ENCODE peak calls at places on chromosomes 16 and 17, in ten cellular contexts. N, J, M, O, U, P, X, L, A and S are unnamed samples.
A peak's percentile ranks its signal among the peaks of the same experiment; 100 is the strongest.

GRCh38 chr17:13157656-13158055 is 139.8 kb upstream of the ELAC2 start:
- DNase-seq in N (no peak), J (no peak), M (no peak), O (no peak), U (no peak), P (no peak), X (no peak), L (no peak), A (peak; percentile 47), S (no peak)

GRCh38 chr17:44614862-44615261 is 41.4 kb upstream of the MEIOC start:
- DNase-seq in N (no peak), J (no peak), M (no peak), O (no peak), U (no peak), P (no peak), X (no peak), L (no peak), A (no peak), S (no peak)

GRCh38 chr16:2912330-2913199 is 834 bp downstream of the FLYWCH1 start:
- DNase-seq in N (no peak), J (peak; percentile 65), M (no peak), O (peak; percentile 32), U (no peak), P (peak; percentile 79), X (peak; percentile 79), L (no peak), A (peak; percentile 84), S (peak; percentile 41)

GRCh38 chr16:82753821-82754220 is 127.1 kb downstream of the CDH13 start:
- DNase-seq in N (no peak), J (no peak), M (no peak), O (no peak), U (no peak), P (no peak), X (no peak), L (no peak), A (peak; percentile 86), S (no peak)

GRCh38 chr16:61246592-61246991 is 789.6 kb downstream of the CDH8 start:
- DNase-seq in N (no peak), J (no peak), M (no peak), O (no peak), U (no peak), P (no peak), X (no peak), L (no peak), A (no peak), S (no peak)

GRCh38 chr16:12027091-12027490 is 50.6 kb downstream of the SNX29 start:
- DNase-seq in N (no peak), J (no peak), M (peak; percentile 33), O (peak; percentile 15), U (no peak), P (no peak), X (no peak), L (no peak), A (no peak), S (no peak)

GRCh38 chr17:46194393-46195216 is 1.4 kb upstream of the KANSL1 start:
- DNase-seq in N (peak; percentile 82), J (no peak), M (peak; percentile 59), O (no peak), U (no peak), P (peak; percentile 80), X (peak; percentile 72), L (no peak), A (peak; percentile 81), S (no peak)

GRCh38 chr17:78588258-78589030 is 11.2 kb upstream of the DNAH17 start:
- DNase-seq in N (no peak), J (peak; percentile 53), M (no peak), O (no peak), U (no peak), P (no peak), X (no peak), L (no peak), A (no peak), S (no peak)

GRCh38 chr16:69276143-69277115 is 34.7 kb upstream of the VPS4A start:
- DNase-seq in N (no peak), J (no peak), M (no peak), O (peak; percentile 29), U (peak; percentile 32), P (peak; percentile 99), X (peak; percentile 98), L (peak; percentile 61), A (peak; percentile 99), S (peak; percentile 85)

DNA sequence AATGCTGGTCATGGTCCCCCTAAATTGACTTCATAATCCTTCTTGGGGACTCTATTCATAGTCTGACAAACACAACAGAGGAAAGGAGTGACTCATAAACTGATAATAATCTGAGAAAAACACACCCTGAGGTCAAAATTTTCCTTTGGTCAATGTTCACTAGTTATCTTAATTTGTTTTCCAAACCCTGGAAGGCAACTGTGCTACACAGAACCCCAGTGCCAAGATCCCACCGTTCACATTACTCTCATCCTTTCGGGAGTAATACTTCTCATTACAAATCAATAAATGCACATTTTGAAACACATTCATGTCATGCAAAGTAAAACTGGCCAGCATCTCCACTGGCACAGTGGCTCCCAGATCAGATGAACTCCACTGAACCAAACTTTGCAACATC is 23.2 kb downstream of the COIL start:
- DNase-seq in N (no peak), J (no peak), M (no peak), O (no peak), U (no peak), P (no peak), X (no peak), L (no peak), A (peak; percentile 25), S (no peak)
- H3K36me3 ChIP-seq in N (peaks cover 31% of the 10 kb centered on the region), J (no peaks in the 10 kb centered on the region), M (peaks cover 35% of the 10 kb centered on the region), O (no peaks in the 10 kb centered on the region), U (peaks cover 14% of the 10 kb centered on the region), P (peaks cover 3% of the 10 kb centered on the region), X (peaks cover 37% of the 10 kb centered on the region), L (peaks cover 7% of the 10 kb centered on the region), A (peaks cover 25% of the 10 kb centered on the region), S (no peaks in the 10 kb centered on the region)

GRCh38 chr17:77479372-77479781 is 338.6 kb downstream of the SEC14L1 start:
- DNase-seq in N (no peak), J (no peak), M (peak; percentile 73), O (no peak), U (no peak), P (no peak), X (no peak), L (no peak), A (no peak), S (no peak)

GRCh38 chr17:77480509-77481215 is 339.9 kb downstream of the SEC14L1 start:
- DNase-seq in N (peak; percentile 41), J (no peak), M (no peak), O (no peak), U (no peak), P (no peak), X (no peak), L (no peak), A (no peak), S (no peak)

GRCh38 chr17:77478281-77478680 is 337.5 kb downstream of the SEC14L1 start:
- DNase-seq in N (no peak), J (no peak), M (no peak), O (no peak), U (no peak), P (no peak), X (no peak), L (no peak), A (no peak), S (no peak)

GRCh38 chr17:77478899-77479298 is 338.1 kb downstream of the SEC14L1 start:
- DNase-seq in N (no peak), J (no peak), M (no peak), O (no peak), U (peak; percentile 45), P (no peak), X (no peak), L (no peak), A (no peak), S (peak; percentile 72)

DNA sequence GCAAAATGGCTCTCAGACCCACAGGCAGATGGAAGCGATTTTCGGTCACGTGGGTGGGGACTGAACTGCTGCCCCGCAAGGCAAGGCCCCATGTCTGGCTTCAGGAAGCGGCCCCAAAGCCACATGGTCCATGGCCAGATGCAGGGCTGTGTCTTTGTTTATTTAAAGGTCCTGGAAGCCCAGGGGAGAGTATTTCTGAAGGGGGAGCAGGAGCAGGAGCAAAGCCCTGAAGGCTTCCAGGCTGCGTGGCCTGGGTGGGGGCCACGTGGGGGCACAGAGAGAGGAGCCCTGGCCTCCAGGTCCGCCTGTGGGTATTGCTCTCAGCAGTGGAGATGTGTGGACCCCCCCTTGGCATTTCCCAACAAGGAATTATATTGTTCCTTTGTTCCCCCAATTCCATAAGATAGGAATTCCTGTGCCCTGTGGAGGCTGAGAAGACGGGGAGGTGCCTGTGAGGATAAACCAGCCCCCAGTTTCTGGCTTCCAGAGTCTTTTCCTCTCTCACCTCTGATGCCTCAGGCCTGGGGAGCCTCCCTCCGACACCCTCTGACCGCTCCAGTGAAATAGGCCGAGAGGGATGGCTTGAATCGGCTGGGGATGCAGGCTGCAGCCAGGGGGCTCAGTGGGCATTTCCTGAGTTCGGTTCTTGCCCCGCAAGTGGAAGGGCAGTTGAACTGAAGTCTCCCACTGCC is 339.2 kb downstream of the SEC14L1 start:
- DNase-seq in N (no peak), J (no peak), M (no peak), O (no peak), U (no peak), P (peak; percentile 56), X (no peak), L (no peak), A (no peak), S (peak; percentile 55)
- H3K27ac ChIP-seq in N (no peak overlapping the region), J (peak overlapping the region; percentile 30), M (no peak overlapping the region), O (no peak overlapping the region), U (no peak overlapping the region), P (no peak overlapping the region), X (peak overlapping the region; percentile 67), L (no peak overlapping the region), A (no peak overlapping the region), S (peak overlapping the region; percentile 93)

DNA sequence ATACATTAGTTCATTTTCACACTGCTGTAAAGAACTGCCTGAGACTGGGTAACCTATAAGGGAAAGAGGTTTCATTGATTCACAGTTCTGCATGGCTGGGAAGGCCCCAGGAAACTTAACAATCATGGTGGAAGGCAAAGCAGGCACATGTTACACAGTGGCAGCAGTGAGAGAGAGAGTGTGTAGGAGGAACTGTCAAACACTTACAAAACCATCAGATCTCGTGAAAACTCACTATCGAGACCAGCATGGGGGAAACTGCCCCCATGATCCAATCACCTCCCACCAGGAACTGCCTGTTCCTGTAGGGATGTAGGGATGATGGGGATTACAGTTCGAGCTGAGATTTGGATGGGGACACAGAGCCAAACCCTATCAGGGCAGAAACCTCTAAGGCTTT is 17.2 kb downstream of the NUBP1 start:
- DNase-seq in N (no peak), J (no peak), M (no peak), O (no peak), U (no peak), P (no peak), X (no peak), L (no peak), A (no peak), S (no peak)
- H3K36me3 ChIP-seq in N (peaks cover 52% of the 10 kb centered on the region), J (peaks cover 3% of the 10 kb centered on the region), M (peaks cover 64% of the 10 kb centered on the region), O (peaks cover 22% of the 10 kb centered on the region), U (peaks cover 29% of the 10 kb centered on the region), P (peaks cover 11% of the 10 kb centered on the region), X (peaks cover 36% of the 10 kb centered on the region), L (peaks cover 12% of the 10 kb centered on the region), A (peaks cover 5% of the 10 kb centered on the region), S (no peaks in the 10 kb centered on the region)

DNA sequence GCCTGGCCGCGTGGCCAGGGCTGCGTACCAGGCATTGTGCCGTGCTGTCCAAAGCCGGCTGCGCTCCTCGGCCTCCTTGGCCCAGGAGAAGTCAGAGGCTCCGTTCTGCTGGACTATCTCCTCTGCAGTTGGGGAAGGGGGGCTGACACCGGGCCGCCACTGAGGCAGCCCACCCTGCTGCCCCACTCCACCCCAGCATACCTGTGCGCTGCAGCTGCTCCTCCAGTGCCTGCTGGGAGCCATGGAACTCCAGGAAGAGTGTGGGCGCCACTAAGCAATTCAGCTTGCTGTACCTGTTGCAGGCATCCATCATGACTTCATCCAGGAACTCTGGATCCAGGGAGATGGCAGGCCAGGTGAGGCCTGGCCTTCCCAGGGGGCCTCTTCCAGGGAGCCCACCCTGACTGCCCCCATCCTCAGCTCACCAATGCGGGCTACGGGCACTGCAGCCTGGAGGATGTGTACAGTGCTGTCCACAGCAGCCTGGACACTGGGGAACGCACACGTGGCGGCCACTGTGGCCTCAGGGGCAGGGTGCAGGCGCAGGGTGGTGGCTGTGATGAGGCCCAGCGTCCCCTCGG is 2.9 kb downstream of the LDHD start:
- DNase-seq in N (no peak), J (no peak), M (no peak), O (no peak), U (no peak), P (no peak), X (no peak), L (no peak), A (no peak), S (no peak)
- H3K27ac ChIP-seq in N (no peak overlapping the region), J (no peak overlapping the region), M (no peak overlapping the region), O (no peak overlapping the region), U (peak overlapping the region; percentile 72), P (no peak overlapping the region), X (no peak overlapping the region), L (no peak overlapping the region), A (no peak overlapping the region), S (no peak overlapping the region)